ENCODE peak calls at places on chromosomes 4 and X, in five cellular contexts. E is stomach, N is tibial artery, C is HCT116, M is Peyer's patch. F is an unnamed sample.

GRCh38 chr4:39998659-39999345 is 21.1 kb upstream of the PDS5A start:
- DNase-seq in E (no peak), N (no peak), C (no peak), M (no peak), F (no peak)

GRCh38 chr4:156933633-156934258 is 37.9 kb downstream of the PDGFC start:
- DNase-seq in E (no peak), N (no peak), C (peak), M (no peak), F (peak)

GRCh38 chr4:3822230-3822947 is 56.2 kb downstream of the ADRA2C start:
- DNase-seq in E (no peak), N (no peak), C (no peak), M (no peak), F (peak)

GRCh38 chr4:139902328-139903217 is 237.0 kb downstream of the MGST2 start:
- DNase-seq in E (no peak), N (no peak), C (no peak), M (no peak), F (peak)

GRCh38 chrX:2708601-2709200 is 17.6 kb downstream of the CD99 start:
- DNase-seq in E (no peak), N (no peak), C (no peak), M (peak), F (no peak)

GRCh38 chr4:80876810-80877209 is 153.7 kb upstream of the BMP3 start:
- DNase-seq in E (no peak), N (no peak), C (no peak), M (no peak), F (peak)

GRCh38 chr4:127828121-127828520 is 46.0 kb downstream of the HSPA4L start:
- DNase-seq in E (no peak), N (no peak), C (no peak), M (no peak), F (no peak)

GRCh38 chrX:56728321-56728720 is 722 bp upstream of the NBDY start:
- DNase-seq in E (no peak), N (no peak), C (no peak), M (no peak), F (no peak)

GRCh38 chrX:11111038-11111851 is at the start of gene HCCS:
- DNase-seq in E (peak), N (peak), C (peak), M (peak), F (peak)

GRCh38 chr4:7393491-7394183 is 41.1 kb downstream of the PSAPL1 start:
- DNase-seq in E (no peak), N (no peak), C (no peak), M (peak), F (no peak)

GRCh38 chr4:38560763-38561558 is 103.0 kb upstream of the KLF3 start:
- DNase-seq in E (no peak), N (no peak), C (no peak), M (no peak), F (no peak)

GRCh38 chrX:139194571-139195280 is 335.8 kb upstream of the F9 start:
- DNase-seq in E (peak), N (no peak), C (no peak), M (peak), F (no peak)

GRCh38 chr4:146638801-146639351 is at the start of gene POU4F2:
- DNase-seq in E (no peak), N (no peak), C (no peak), M (no peak), F (peak)

GRCh38 chr4:151004222-151004621 is 10.9 kb downstream of the LRBA start:
- DNase-seq in E (no peak), N (no peak), C (peak), M (no peak), F (peak)

GRCh38 chr4:5198586-5198985 is 147.3 kb downstream of the STK32B start:
- DNase-seq in E (no peak), N (no peak), C (no peak), M (no peak), F (no peak)

GRCh38 chr4:147453561-147454141 is 27.2 kb upstream of the EDNRA start:
- DNase-seq in E (no peak), N (no peak), C (peak), M (no peak), F (peak)

GRCh38 chrX:119251381-119251780 is 15.3 kb downstream of the PGRMC1 start:
- DNase-seq in E (no peak), N (no peak), C (no peak), M (peak), F (no peak)

GRCh38 chr4:23957465-23957864 is 67.6 kb upstream of the PPARGC1A start:
- DNase-seq in E (no peak), N (no peak), C (no peak), M (no peak), F (no peak)

GRCh38 chrX:37314526-37314925 is 34.6 kb upstream of the PRRG1 start:
- DNase-seq in E (no peak), N (no peak), C (no peak), M (no peak), F (peak)

GRCh38 chr4:150150545-150151156 is 72.4 kb downstream of the DCLK2 start:
- DNase-seq in E (no peak), N (no peak), C (no peak), M (no peak), F (no peak)

GRCh38 chr4:60450054-60450453 is 750.1 kb upstream of the ADGRL3 start:
- DNase-seq in E (no peak), N (no peak), C (no peak), M (no peak), F (no peak)

GRCh38 chr4:4673070-4673469 is 131.2 kb upstream of the STX18 start:
- DNase-seq in E (no peak), N (no peak), C (peak), M (peak), F (peak)

GRCh38 chr4:99462875-99463464 is 27.8 kb upstream of the ADH7 start:
- DNase-seq in E (peak), N (peak), C (peak), M (peak), F (peak)

GRCh38 chrX:131763674-131764073 is 219.8 kb downstream of the OR13H1 start:
- DNase-seq in E (peak), N (no peak), C (no peak), M (peak), F (peak)
- H3K4me3 ChIP-seq in E (no peak), N (no peak), C (no peak), M (peak), F (no peak)

GRCh38 chrX:49840679-49841078 is 11.6 kb downstream of the PAGE4 start:
- DNase-seq in E (peak), N (no peak), C (peak), M (no peak), F (peak)

GRCh38 chrX:49842603-49843002 is 13.5 kb downstream of the PAGE4 start:
- DNase-seq in E (no peak), N (no peak), C (no peak), M (no peak), F (no peak)

DNA sequence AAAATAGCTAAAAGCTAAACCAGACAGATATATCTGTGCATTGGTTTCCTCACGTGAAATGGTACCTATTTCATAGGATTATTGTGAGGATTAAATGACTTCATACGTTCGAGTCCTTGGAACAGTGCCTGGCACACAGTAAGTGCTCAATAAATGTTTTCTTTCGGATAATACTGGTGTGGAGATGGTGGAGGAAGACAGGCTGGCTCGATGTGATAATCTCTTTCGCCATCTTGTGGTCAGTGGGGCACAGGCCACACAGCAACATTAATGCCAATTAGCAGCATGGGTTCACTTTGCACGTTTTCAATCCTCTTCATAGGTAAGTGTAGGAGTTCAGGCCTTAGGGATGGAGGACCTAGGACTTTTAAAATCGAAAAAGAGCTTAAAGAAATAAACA is 9.3 kb downstream of the PAGE4 start:
- DNase-seq in E (peak), N (no peak), C (peak), M (peak), F (peak)
- TF ChIP-seq CTCF in E (peak), N (peak), C (peak), M (peak), F (peak)

GRCh38 chrX:44871114-44871645 is 1.8 kb upstream of the KDM6A start:
- DNase-seq in E (peak), N (no peak), C (no peak), M (no peak), F (peak)
- H3K4me3 ChIP-seq in E (peak), N (no peak), C (peak), M (peak), F (peak)

DNA sequence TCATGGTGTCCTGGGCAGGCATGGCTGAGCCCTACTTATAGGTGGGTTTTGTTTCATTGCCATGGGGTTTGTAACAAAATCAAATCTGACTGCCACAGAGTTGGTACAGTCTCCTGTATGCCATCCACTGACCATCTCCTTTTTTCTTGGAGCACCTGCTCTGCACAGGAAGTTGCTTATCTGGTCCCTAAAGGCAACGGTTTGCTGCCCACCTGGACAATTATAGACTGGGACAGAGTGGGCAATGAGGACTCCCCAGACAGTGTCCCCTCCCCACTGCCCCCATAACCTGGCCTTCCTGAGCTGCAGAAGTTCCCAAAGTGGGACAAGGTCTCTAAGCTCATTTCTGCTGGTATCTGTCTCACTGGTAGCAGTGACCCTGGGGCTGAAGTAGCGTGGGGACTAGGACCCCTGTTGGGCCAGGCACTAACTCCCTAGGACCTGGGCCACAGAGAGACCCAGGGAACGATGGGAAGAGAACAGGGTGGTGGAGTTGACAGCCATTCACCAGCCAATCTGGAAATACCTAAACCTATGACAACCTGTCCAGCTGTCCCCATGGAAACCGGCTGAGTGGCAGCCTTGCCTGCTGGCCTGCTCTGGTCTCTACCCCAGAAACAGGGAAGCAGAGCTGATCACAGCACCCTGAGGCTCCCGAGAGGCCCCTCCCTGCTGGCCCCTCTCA is 64.7 kb downstream of the WFS1 start:
- DNase-seq in E (no peak), N (no peak), C (no peak), M (no peak), F (no peak)
- TF ChIP-seq CTCF in E (no peak), N (no peak), C (no peak), M (no peak), F (no peak)

GRCh38 chrX:53287493-53288138 is 6.2 kb upstream of the IQSEC2 start:
- DNase-seq in E (peak), N (peak), C (peak), M (peak), F (peak)

GRCh38 chrX:53290441-53291041 is 9.2 kb upstream of the IQSEC2 start:
- DNase-seq in E (no peak), N (no peak), C (no peak), M (peak), F (no peak)

GRCh38 chrX:53285591-53285990 is 4.2 kb upstream of the IQSEC2 start:
- DNase-seq in E (no peak), N (no peak), C (no peak), M (peak), F (no peak)

GRCh38 chrX:53284684-53285447 is 3.5 kb upstream of the IQSEC2 start:
- DNase-seq in E (peak), N (peak), C (no peak), M (peak), F (peak)

GRCh38 chrX:53288173-53288572 is 6.8 kb upstream of the IQSEC2 start:
- DNase-seq in E (no peak), N (peak), C (no peak), M (peak), F (no peak)
- H3K4me3 ChIP-seq in E (no peak), N (no peak), C (no peak), M (no peak), F (no peak)

F was measured in AG10803.